ENCODE peak calls at places on chromosome 5, in seven cellular contexts. One of them, this sample, is unnamed.

GRCh38 chr5:36442796-36443195 is 141.1 kb upstream of the RANBP3L start:
- DNase-seq in stimulated activated CD4-positive, alpha-beta T cell treated with anti-CD3 and anti-CD28 coated beads, Interleukin-2, amount 100 ng/mL, for 48 hours: no peak
- DNase-seq in stomach: peak; percentile 38
- DNase-seq in fibroblast of the conjunctiva: no peak
- DNase-seq in hypothalamus: no peak
- DNase-seq in SW480: no peak
- DNase-seq in ovary: no peak
- DNase-seq in this sample: peak; percentile 85

GRCh38 chr5:83595217-83595616 is 123.7 kb downstream of the VCAN start:
- DNase-seq in hypothalamus: no peak
- DNase-seq in ovary: no peak
- DNase-seq in stimulated activated CD4-positive, alpha-beta T cell treated with anti-CD3 and anti-CD28 coated beads, Interleukin-2, amount 100 ng/mL, for 48 hours: no peak
- DNase-seq in fibroblast of the conjunctiva: no peak
- DNase-seq in stomach: no peak
- DNase-seq in SW480: no peak
- DNase-seq in this sample: no peak

GRCh38 chr5:66427043-66427442 is 169.2 kb upstream of the MAST4 start:
- DNase-seq in hypothalamus: no peak
- DNase-seq in stomach: no peak
- DNase-seq in fibroblast of the conjunctiva: no peak
- DNase-seq in stimulated activated CD4-positive, alpha-beta T cell treated with anti-CD3 and anti-CD28 coated beads, Interleukin-2, amount 100 ng/mL, for 48 hours: no peak
- DNase-seq in ovary: no peak
- DNase-seq in SW480: no peak
- DNase-seq in this sample: no peak

GRCh38 chr5:123421773-123422172 is 1.4 kb downstream of the CEP120 start:
- DNase-seq in stomach: no peak
- DNase-seq in hypothalamus: no peak
- DNase-seq in SW480: no peak
- DNase-seq in stimulated activated CD4-positive, alpha-beta T cell treated with anti-CD3 and anti-CD28 coated beads, Interleukin-2, amount 100 ng/mL, for 48 hours: no peak
- DNase-seq in fibroblast of the conjunctiva: no peak
- DNase-seq in ovary: no peak
- DNase-seq in this sample: no peak

GRCh38 chr5:72013741-72014703 is 93.3 kb upstream of the MAP1B start:
- DNase-seq in ovary: no peak
- DNase-seq in hypothalamus: peak; percentile 11
- DNase-seq in stomach: no peak
- DNase-seq in stimulated activated CD4-positive, alpha-beta T cell treated with anti-CD3 and anti-CD28 coated beads, Interleukin-2, amount 100 ng/mL, for 48 hours: no peak
- DNase-seq in SW480: no peak
- DNase-seq in fibroblast of the conjunctiva: no peak
- DNase-seq in this sample: no peak

GRCh38 chr5:112109331-112109993 is 309.6 kb downstream of the EPB41L4A start:
- DNase-seq in stimulated activated CD4-positive, alpha-beta T cell treated with anti-CD3 and anti-CD28 coated beads, Interleukin-2, amount 100 ng/mL, for 48 hours: no peak
- DNase-seq in fibroblast of the conjunctiva: peak; percentile 94
- DNase-seq in stomach: peak; percentile 61
- DNase-seq in hypothalamus: no peak
- DNase-seq in SW480: peak; percentile 30
- DNase-seq in ovary: no peak
- DNase-seq in this sample: no peak

GRCh38 chr5:142680605-142681259 is 5.2 kb downstream of the FGF1 start:
- DNase-seq in hypothalamus: no peak
- DNase-seq in stimulated activated CD4-positive, alpha-beta T cell treated with anti-CD3 and anti-CD28 coated beads, Interleukin-2, amount 100 ng/mL, for 48 hours: no peak
- DNase-seq in ovary: no peak
- DNase-seq in stomach: peak; percentile 53
- DNase-seq in fibroblast of the conjunctiva: no peak
- DNase-seq in SW480: peak; percentile 95
- DNase-seq in this sample: peak; percentile 94

GRCh38 chr5:528625-529511 is 4.6 kb upstream of the SLC9A3 start:
- DNase-seq in hypothalamus: no peak
- DNase-seq in stomach: no peak
- DNase-seq in SW480: no peak
- DNase-seq in stimulated activated CD4-positive, alpha-beta T cell treated with anti-CD3 and anti-CD28 coated beads, Interleukin-2, amount 100 ng/mL, for 48 hours: no peak
- DNase-seq in fibroblast of the conjunctiva: no peak
- DNase-seq in ovary: no peak
- DNase-seq in this sample: no peak

This sample was measured in LoVo.